ENCODE peak calls at places on chromosomes 6 and 20, in four cellular contexts. One of them, this sample, is unnamed. For H3K4me1, the result is how much of the 10 kb centered on the place peaks cover.

GRCh38 chr20:2093200-2093781 is 8.3 kb upstream of the STK35 start:
- DNase-seq in K562: no peak
- DNase-seq in mammary epithelial cell: peak
- DNase-seq in A549: peak
- DNase-seq in this sample: no peak

GRCh38 chr6:63795006-63795405 is 159.4 kb downstream of the PHF3 start:
- DNase-seq in K562: no peak
- DNase-seq in mammary epithelial cell: no peak
- DNase-seq in A549: no peak
- DNase-seq in this sample: no peak

GRCh38 chr6:121800047-121800446 is 364.6 kb downstream of the GJA1 start:
- DNase-seq in K562: no peak
- DNase-seq in mammary epithelial cell: no peak
- DNase-seq in A549: no peak
- DNase-seq in this sample: no peak

GRCh38 chr6:163314791-163315404 is 99.6 kb upstream of the QKI start:
- DNase-seq in K562: no peak
- DNase-seq in mammary epithelial cell: no peak
- DNase-seq in A549: no peak
- DNase-seq in this sample: no peak

GRCh38 chr6:107082045-107082444 is 33.3 kb downstream of the BEND3 start:
- DNase-seq in K562: no peak
- DNase-seq in mammary epithelial cell: peak
- DNase-seq in A549: peak
- DNase-seq in this sample: no peak

GRCh38 chr6:99522531-99522930 is 7.3 kb upstream of the USP45 start:
- DNase-seq in K562: no peak
- DNase-seq in mammary epithelial cell: peak
- DNase-seq in A549: peak
- DNase-seq in this sample: no peak

GRCh38 chr6:137261393-137262154 is 42.4 kb upstream of the IFNGR1 start:
- DNase-seq in K562: no peak
- DNase-seq in mammary epithelial cell: peak
- DNase-seq in A549: peak
- DNase-seq in this sample: no peak

GRCh38 chr6:105892577-105893262 is 193.4 kb upstream of the PRDM1 start:
- DNase-seq in K562: peak
- DNase-seq in mammary epithelial cell: peak
- DNase-seq in A549: no peak
- DNase-seq in this sample: no peak

GRCh38 chr6:5036309-5036708 is 32.5 kb upstream of the RPP40 start:
- DNase-seq in K562: peak
- DNase-seq in mammary epithelial cell: peak
- DNase-seq in A549: peak
- DNase-seq in this sample: no peak

GRCh38 chr6:83615025-83615999 is 93.6 kb downstream of the SNAP91 start:
- DNase-seq in K562: peak
- DNase-seq in mammary epithelial cell: peak
- DNase-seq in A549: peak
- DNase-seq in this sample: no peak

GRCh38 chr6:27593861-27594260 is 121.0 kb upstream of the ZNF184 start:
- DNase-seq in K562: no peak
- DNase-seq in mammary epithelial cell: no peak
- DNase-seq in A549: no peak
- DNase-seq in this sample: no peak

GRCh38 chr6:110999634-111000270 is 17.9 kb downstream of the RPF2 start:
- DNase-seq in K562: no peak
- DNase-seq in mammary epithelial cell: peak
- DNase-seq in A549: peak
- DNase-seq in this sample: no peak

GRCh38 chr6:146359123-146359522 is 184.5 kb upstream of the RAB32 start:
- DNase-seq in K562: no peak
- DNase-seq in mammary epithelial cell: no peak
- DNase-seq in A549: no peak
- DNase-seq in this sample: no peak

DNA sequence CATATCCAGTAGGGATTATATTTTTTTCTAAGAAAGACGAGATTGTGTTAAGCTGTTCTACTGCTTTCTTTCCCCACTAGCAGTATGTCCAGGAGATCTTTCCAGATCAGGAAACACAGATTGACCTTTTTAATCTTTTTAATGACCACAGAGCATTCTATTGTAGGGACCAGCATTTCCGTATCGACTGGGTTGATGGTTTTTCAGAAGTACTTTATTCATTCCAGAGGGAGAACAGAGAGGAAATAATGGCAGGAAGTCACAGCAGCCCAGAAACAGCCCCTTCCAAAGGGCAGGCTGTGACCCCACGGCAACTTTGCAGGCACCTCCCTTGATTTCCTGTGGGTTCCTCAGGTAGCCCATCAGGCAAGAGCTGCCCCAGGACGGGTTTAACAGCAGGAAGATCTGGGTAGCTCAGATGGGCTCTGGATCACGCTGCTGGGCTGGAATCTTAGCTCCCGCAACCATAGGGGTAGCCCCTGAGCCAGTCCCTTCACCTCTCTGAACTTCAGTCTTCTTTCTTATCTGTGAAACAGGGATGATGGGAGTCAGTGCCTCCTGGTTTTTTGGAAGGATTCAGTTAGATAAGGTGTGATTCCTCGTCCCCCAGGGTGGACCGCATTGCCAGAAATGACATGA is 23.8 kb upstream of the CHMP4B start:
- DNase-seq in K562: no peak
- DNase-seq in mammary epithelial cell: no peak
- DNase-seq in A549: no peak
- DNase-seq in this sample: no peak
- H3K4me2 ChIP-seq in K562: no peak
- H3K4me2 ChIP-seq in mammary epithelial cell: no peak
- H3K4me2 ChIP-seq in A549: no peak
- H3K4me2 ChIP-seq in this sample: no peak

DNA sequence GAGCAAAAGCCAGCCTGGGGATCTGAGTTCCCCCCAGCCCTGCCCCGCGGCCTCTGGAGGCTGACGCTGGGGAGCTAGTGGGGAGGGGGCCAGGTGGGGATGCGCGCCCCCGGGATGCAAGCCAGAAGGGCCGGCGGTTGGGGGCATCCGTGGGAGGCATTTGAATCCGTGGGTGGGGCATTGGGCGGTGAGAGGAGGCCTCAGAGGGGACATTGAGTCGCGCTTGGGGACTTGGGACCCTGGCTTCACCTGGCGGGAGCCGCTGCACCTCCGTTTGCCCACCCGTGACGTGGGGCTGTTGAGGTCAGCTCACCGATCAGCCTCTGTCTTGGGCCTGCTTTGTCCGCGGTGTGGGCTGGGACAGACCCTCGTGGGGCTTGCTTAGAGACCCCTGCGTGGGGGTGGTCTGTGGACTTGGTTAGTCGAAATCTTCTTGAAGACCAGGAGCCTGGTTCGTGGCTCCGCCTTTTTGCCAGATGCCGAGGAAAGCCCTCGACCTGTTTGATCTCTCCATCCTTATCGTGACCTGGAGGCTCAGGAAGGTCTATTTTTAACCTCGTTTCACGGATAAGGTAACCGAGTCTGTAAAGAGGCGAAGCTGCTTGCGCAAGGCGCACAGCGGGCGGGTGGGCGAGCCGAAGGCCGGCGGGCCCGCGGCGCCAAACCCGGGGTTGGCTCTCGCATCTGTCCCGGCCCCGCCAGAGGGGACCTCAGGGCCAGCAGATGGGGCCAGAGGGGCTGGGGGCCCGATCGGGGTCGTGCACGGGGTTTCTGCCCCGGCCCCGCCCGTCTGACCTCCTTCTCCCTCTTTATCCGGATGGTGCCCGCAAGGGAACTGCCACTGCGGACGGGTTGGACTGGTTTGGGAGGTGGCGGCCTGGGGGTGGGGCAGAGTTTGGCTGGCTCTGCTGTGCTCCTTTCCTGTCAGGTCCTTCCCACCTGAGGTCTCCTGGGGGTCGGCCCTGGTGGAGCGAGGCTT is 8.3 kb downstream of the FAM110A start:
- DNase-seq in K562: no peak
- DNase-seq in mammary epithelial cell: peak
- DNase-seq in A549: no peak
- DNase-seq in this sample: peak
- TF ChIP-seq CTCF in K562: no peak
- TF ChIP-seq CTCF in mammary epithelial cell: no peak
- TF ChIP-seq CTCF in A549: no peak
- TF ChIP-seq CTCF in this sample: no peak

GRCh38 chr6:132506869-132507813 is 5.8 kb downstream of the STX7 start:
- DNase-seq in K562: no peak
- DNase-seq in mammary epithelial cell: peak
- DNase-seq in A549: no peak
- DNase-seq in this sample: no peak
- H3K4me1 ChIP-seq in K562: under half
- H3K4me1 ChIP-seq in mammary epithelial cell: under half
- H3K4me1 ChIP-seq in A549: under half
- H3K4me1 ChIP-seq in this sample: under half

DNA sequence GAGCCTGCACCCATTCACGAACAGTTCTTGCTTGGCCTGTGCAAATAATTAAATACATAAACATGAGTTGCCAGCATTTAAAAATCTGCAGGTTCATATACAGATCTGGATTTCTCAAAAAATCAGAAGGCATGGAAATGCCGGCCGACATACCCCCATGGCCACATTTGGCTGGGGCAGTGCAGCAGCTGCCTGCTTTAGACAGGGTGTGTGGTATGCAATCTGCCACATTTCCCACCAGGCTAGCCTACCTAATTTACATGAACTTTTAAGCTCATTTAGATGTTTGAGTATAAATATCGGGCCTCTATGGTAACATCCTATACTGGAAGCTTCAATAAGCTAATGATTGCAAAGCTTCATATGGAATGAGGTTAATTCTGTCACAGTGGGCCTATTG is 31.5 kb downstream of the PLCB1 start:
- DNase-seq in K562: no peak
- DNase-seq in mammary epithelial cell: no peak
- DNase-seq in A549: no peak
- DNase-seq in this sample: no peak
- H3K4me2 ChIP-seq in K562: no peak
- H3K4me2 ChIP-seq in mammary epithelial cell: no peak
- H3K4me2 ChIP-seq in A549: no peak
- H3K4me2 ChIP-seq in this sample: no peak

GRCh38 chr6:153106021-153106420 is 25.1 kb downstream of the RGS17 start:
- DNase-seq in K562: no peak
- DNase-seq in mammary epithelial cell: no peak
- DNase-seq in A549: no peak
- DNase-seq in this sample: no peak

GRCh38 chr6:153103256-153103655 is 27.8 kb downstream of the RGS17 start:
- DNase-seq in K562: no peak
- DNase-seq in mammary epithelial cell: no peak
- DNase-seq in A549: no peak
- DNase-seq in this sample: no peak

GRCh38 chr6:153104220-153104619 is 26.9 kb downstream of the RGS17 start:
- DNase-seq in K562: no peak
- DNase-seq in mammary epithelial cell: no peak
- DNase-seq in A549: no peak
- DNase-seq in this sample: no peak

GRCh38 chr6:153108320-153108719 is 22.8 kb downstream of the RGS17 start:
- DNase-seq in K562: no peak
- DNase-seq in mammary epithelial cell: no peak
- DNase-seq in A549: no peak
- DNase-seq in this sample: no peak
- TF ChIP-seq CTCF in K562: no peak
- TF ChIP-seq CTCF in mammary epithelial cell: peak
- TF ChIP-seq CTCF in A549: peak
- TF ChIP-seq CTCF in this sample: peak

GRCh38 chr6:2863901-2864300 is 22.2 kb upstream of the SERPINB1 start:
- DNase-seq in K562: no peak
- DNase-seq in mammary epithelial cell: no peak
- DNase-seq in A549: no peak
- DNase-seq in this sample: no peak
- H3K4me1 ChIP-seq in K562: under half
- H3K4me1 ChIP-seq in mammary epithelial cell: under half
- H3K4me1 ChIP-seq in A549: under half
- H3K4me1 ChIP-seq in this sample: under half

GRCh38 chr6:158057213-158057987 is 75.7 kb downstream of the SYNJ2 start:
- DNase-seq in K562: no peak
- DNase-seq in mammary epithelial cell: peak
- DNase-seq in A549: peak
- DNase-seq in this sample: peak
- H3K4me2 ChIP-seq in K562: no peak
- H3K4me2 ChIP-seq in mammary epithelial cell: peak
- H3K4me2 ChIP-seq in A549: peak
- H3K4me2 ChIP-seq in this sample: peak

GRCh38 chr20:49672109-49672681 is 41.5 kb downstream of the B4GALT5 start:
- DNase-seq in K562: no peak
- DNase-seq in mammary epithelial cell: no peak
- DNase-seq in A549: no peak
- DNase-seq in this sample: no peak

GRCh38 chr20:49671429-49671828 is 42.2 kb downstream of the B4GALT5 start:
- DNase-seq in K562: no peak
- DNase-seq in mammary epithelial cell: no peak
- DNase-seq in A549: no peak
- DNase-seq in this sample: no peak

GRCh38 chr20:49675368-49676151 is 38.1 kb downstream of the B4GALT5 start:
- DNase-seq in K562: peak
- DNase-seq in mammary epithelial cell: no peak
- DNase-seq in A549: peak
- DNase-seq in this sample: peak

GRCh38 chr20:49676581-49677291 is 36.9 kb downstream of the B4GALT5 start:
- DNase-seq in K562: peak
- DNase-seq in mammary epithelial cell: peak
- DNase-seq in A549: peak
- DNase-seq in this sample: no peak

GRCh38 chr20:49674383-49675352 is 39.0 kb downstream of the B4GALT5 start:
- DNase-seq in K562: no peak
- DNase-seq in mammary epithelial cell: peak
- DNase-seq in A549: peak
- DNase-seq in this sample: peak
- TF ChIP-seq CTCF in K562: no peak
- TF ChIP-seq CTCF in mammary epithelial cell: no peak
- TF ChIP-seq CTCF in A549: no peak
- TF ChIP-seq CTCF in this sample: no peak

This sample was measured in PC-9.